ENCODE peak calls at places on chromosomes 2 and 18, in six cellular contexts. One of them, this sample, is unnamed.
A peak's percentile ranks its signal among the peaks of the same experiment; 100 is the strongest.

GRCh38 chr2:138123741-138124140 is 159.5 kb downstream of the HNMT start:
- DNase-seq in tibial artery: no peak
- DNase-seq in K562: no peak
- DNase-seq in body of pancreas: no peak
- DNase-seq in SJSA1: no peak
- DNase-seq in suprapubic skin: no peak
- DNase-seq in this sample: no peak

GRCh38 chr2:233663911-233664310 is 7.8 kb upstream of the UGT1A9 start:
- DNase-seq in tibial artery: no peak
- DNase-seq in body of pancreas: no peak
- DNase-seq in SJSA1: no peak
- DNase-seq in suprapubic skin: no peak
- DNase-seq in K562: no peak
- DNase-seq in this sample: no peak

GRCh38 chr2:150971910-150972309 is 289.8 kb downstream of the RBM43 start:
- DNase-seq in body of pancreas: no peak
- DNase-seq in K562: no peak
- DNase-seq in SJSA1: no peak
- DNase-seq in suprapubic skin: no peak
- DNase-seq in tibial artery: no peak
- DNase-seq in this sample: no peak

GRCh38 chr2:170822885-170823799 is 6.5 kb downstream of the GAD1 start:
- DNase-seq in K562: peak; percentile 60
- DNase-seq in SJSA1: no peak
- DNase-seq in body of pancreas: no peak
- DNase-seq in tibial artery: no peak
- DNase-seq in suprapubic skin: no peak
- DNase-seq in this sample: no peak

GRCh38 chr2:233707979-233708644 is 4.6 kb upstream of the UGT1A5 start:
- DNase-seq in suprapubic skin: no peak
- DNase-seq in K562: no peak
- DNase-seq in body of pancreas: no peak
- DNase-seq in tibial artery: no peak
- DNase-seq in SJSA1: peak; percentile 50
- DNase-seq in this sample: no peak

GRCh38 chr18:54734059-54734458 is 94.2 kb upstream of the RAB27B start:
- DNase-seq in SJSA1: peak; percentile 48
- DNase-seq in tibial artery: no peak
- DNase-seq in suprapubic skin: no peak
- DNase-seq in body of pancreas: no peak
- DNase-seq in K562: peak; percentile 6
- DNase-seq in this sample: no peak

GRCh38 chr2:219282375-219282774 is 3.2 kb downstream of the DNAJB2 start:
- DNase-seq in tibial artery: no peak
- DNase-seq in body of pancreas: no peak
- DNase-seq in K562: no peak
- DNase-seq in suprapubic skin: no peak
- DNase-seq in SJSA1: no peak
- DNase-seq in this sample: no peak

GRCh38 chr18:49597556-49597955 is 35.7 kb downstream of the LIPG start:
- DNase-seq in K562: no peak
- DNase-seq in body of pancreas: no peak
- DNase-seq in SJSA1: no peak
- DNase-seq in tibial artery: no peak
- DNase-seq in suprapubic skin: no peak
- DNase-seq in this sample: no peak

GRCh38 chr2:33209976-33210375 is 263.2 kb downstream of the LTBP1 start:
- DNase-seq in SJSA1: no peak
- DNase-seq in tibial artery: no peak
- DNase-seq in body of pancreas: no peak
- DNase-seq in suprapubic skin: no peak
- DNase-seq in K562: no peak
- DNase-seq in this sample: no peak

GRCh38 chr2:1605102-1605501 is 139.2 kb downstream of the PXDN start:
- DNase-seq in suprapubic skin: no peak
- DNase-seq in K562: no peak
- DNase-seq in SJSA1: peak; percentile 50
- DNase-seq in tibial artery: no peak
- DNase-seq in body of pancreas: no peak
- DNase-seq in this sample: peak; percentile 81

GRCh38 chr18:907171-907879 is 2.7 kb downstream of the ADCYAP1 start:
- DNase-seq in body of pancreas: peak; percentile 29
- DNase-seq in suprapubic skin: no peak
- DNase-seq in tibial artery: no peak
- DNase-seq in K562: no peak
- DNase-seq in SJSA1: no peak
- DNase-seq in this sample: no peak

GRCh38 chr18:24010673-24011072 is 3.9 kb upstream of the TTC39C start:
- DNase-seq in tibial artery: no peak
- DNase-seq in body of pancreas: no peak
- DNase-seq in suprapubic skin: no peak
- DNase-seq in K562: no peak
- DNase-seq in SJSA1: no peak
- DNase-seq in this sample: no peak

GRCh38 chr2:67923696-67924095 is 139.1 kb downstream of the C1D start:
- DNase-seq in body of pancreas: no peak
- DNase-seq in tibial artery: no peak
- DNase-seq in K562: no peak
- DNase-seq in SJSA1: no peak
- DNase-seq in suprapubic skin: no peak
- DNase-seq in this sample: no peak

GRCh38 chr2:136048886-136049832 is 63.7 kb upstream of the DARS1 start:
- DNase-seq in tibial artery: no peak
- DNase-seq in body of pancreas: no peak
- DNase-seq in suprapubic skin: no peak
- DNase-seq in SJSA1: no peak
- DNase-seq in K562: no peak
- DNase-seq in this sample: no peak

GRCh38 chr2:215579809-215580208 is 143.9 kb upstream of the FN1 start:
- DNase-seq in tibial artery: no peak
- DNase-seq in suprapubic skin: no peak
- DNase-seq in K562: no peak
- DNase-seq in body of pancreas: no peak
- DNase-seq in SJSA1: no peak
- DNase-seq in this sample: no peak

GRCh38 chr18:42813570-42813969 is 301.9 kb downstream of the RIT2 start:
- DNase-seq in suprapubic skin: no peak
- DNase-seq in K562: no peak
- DNase-seq in tibial artery: no peak
- DNase-seq in SJSA1: no peak
- DNase-seq in body of pancreas: no peak
- DNase-seq in this sample: no peak

GRCh38 chr2:67255933-67256615 is 141.1 kb upstream of the ETAA1 start:
- DNase-seq in K562: no peak
- DNase-seq in SJSA1: peak; percentile 18
- DNase-seq in suprapubic skin: no peak
- DNase-seq in tibial artery: no peak
- DNase-seq in body of pancreas: no peak
- DNase-seq in this sample: no peak

GRCh38 chr2:11988691-11989465 is 242.4 kb downstream of the LPIN1 start:
- DNase-seq in SJSA1: no peak
- DNase-seq in tibial artery: no peak
- DNase-seq in body of pancreas: no peak
- DNase-seq in suprapubic skin: no peak
- DNase-seq in K562: no peak
- DNase-seq in this sample: no peak

GRCh38 chr2:199057936-199058335 is 399.8 kb downstream of the SATB2 start:
- DNase-seq in tibial artery: no peak
- DNase-seq in SJSA1: no peak
- DNase-seq in body of pancreas: no peak
- DNase-seq in suprapubic skin: no peak
- DNase-seq in K562: no peak
- DNase-seq in this sample: no peak

GRCh38 chr2:11405599-11406491 is 60.1 kb downstream of the E2F6 start:
- DNase-seq in SJSA1: no peak
- DNase-seq in suprapubic skin: no peak
- DNase-seq in K562: no peak
- DNase-seq in body of pancreas: no peak
- DNase-seq in tibial artery: no peak
- DNase-seq in this sample: no peak

GRCh38 chr2:94990956-94991355 is 34.6 kb upstream of the MAL start:
- DNase-seq in K562: no peak
- DNase-seq in tibial artery: peak; percentile 10
- DNase-seq in body of pancreas: no peak
- DNase-seq in suprapubic skin: peak; percentile 16
- DNase-seq in SJSA1: no peak
- DNase-seq in this sample: no peak

GRCh38 chr2:160397530-160397865 is 96.1 kb downstream of the RBMS1 start:
- DNase-seq in K562: no peak
- DNase-seq in SJSA1: peak; percentile 78
- DNase-seq in body of pancreas: no peak
- DNase-seq in tibial artery: no peak
- DNase-seq in suprapubic skin: no peak
- DNase-seq in this sample: no peak

GRCh38 chr2:232417489-232417888 is 10.8 kb downstream of the ALPG start:
- DNase-seq in suprapubic skin: no peak
- DNase-seq in tibial artery: peak; percentile 34
- DNase-seq in K562: no peak
- DNase-seq in body of pancreas: no peak
- DNase-seq in SJSA1: no peak
- DNase-seq in this sample: no peak

GRCh38 chr2:232418056-232418455 is 11.4 kb downstream of the ALPG start:
- DNase-seq in SJSA1: no peak
- DNase-seq in suprapubic skin: no peak
- DNase-seq in body of pancreas: no peak
- DNase-seq in tibial artery: peak; percentile 59
- DNase-seq in K562: no peak
- DNase-seq in this sample: no peak

GRCh38 chr2:232415138-232415690 is 8.6 kb downstream of the ALPG start:
- DNase-seq in SJSA1: no peak
- DNase-seq in tibial artery: peak; percentile 55
- DNase-seq in K562: no peak
- DNase-seq in suprapubic skin: no peak
- DNase-seq in body of pancreas: no peak
- DNase-seq in this sample: no peak

GRCh38 chr2:232416521-232417470 is 10.2 kb downstream of the ALPG start:
- DNase-seq in suprapubic skin: no peak
- DNase-seq in tibial artery: peak; percentile 51
- DNase-seq in K562: no peak
- DNase-seq in body of pancreas: no peak
- DNase-seq in SJSA1: no peak
- DNase-seq in this sample: no peak

GRCh38 chr2:232415736-232416520 is 9.3 kb downstream of the ALPG start:
- DNase-seq in K562: no peak
- DNase-seq in SJSA1: no peak
- DNase-seq in suprapubic skin: no peak
- DNase-seq in body of pancreas: no peak
- DNase-seq in tibial artery: peak; percentile 58
- DNase-seq in this sample: no peak
- H3K27me3 ChIP-seq in K562: no peaks in the 10 kb centered on the region
- H3K27me3 ChIP-seq in SJSA1: peaks cover 49% of the 10 kb centered on the region
- H3K27me3 ChIP-seq in suprapubic skin: peaks cover 89% of the 10 kb centered on the region
- H3K27me3 ChIP-seq in body of pancreas: no peaks in the 10 kb centered on the region
- H3K27me3 ChIP-seq in tibial artery: peaks cover 68% of the 10 kb centered on the region
- H3K27me3 ChIP-seq in this sample: peaks cover 22% of the 10 kb centered on the region

GRCh38 chr2:238352361-238352760 is 32.0 kb downstream of the TRAF3IP1 start:
- DNase-seq in K562: no peak
- DNase-seq in SJSA1: no peak
- DNase-seq in suprapubic skin: no peak
- DNase-seq in body of pancreas: no peak
- DNase-seq in tibial artery: no peak
- DNase-seq in this sample: no peak

GRCh38 chr2:238346539-238346938 is 26.2 kb downstream of the TRAF3IP1 start:
- DNase-seq in SJSA1: no peak
- DNase-seq in body of pancreas: no peak
- DNase-seq in tibial artery: no peak
- DNase-seq in K562: no peak
- DNase-seq in suprapubic skin: no peak
- DNase-seq in this sample: no peak

GRCh38 chr2:238345286-238345968 is 25.1 kb downstream of the TRAF3IP1 start:
- DNase-seq in body of pancreas: no peak
- DNase-seq in K562: no peak
- DNase-seq in SJSA1: no peak
- DNase-seq in suprapubic skin: no peak
- DNase-seq in tibial artery: no peak
- DNase-seq in this sample: no peak

GRCh38 chr2:238350150-238350549 is 29.8 kb downstream of the TRAF3IP1 start:
- DNase-seq in SJSA1: no peak
- DNase-seq in suprapubic skin: no peak
- DNase-seq in body of pancreas: no peak
- DNase-seq in K562: no peak
- DNase-seq in tibial artery: no peak
- DNase-seq in this sample: no peak

GRCh38 chr2:238351315-238351714 is 31.0 kb downstream of the TRAF3IP1 start:
- DNase-seq in SJSA1: no peak
- DNase-seq in suprapubic skin: no peak
- DNase-seq in K562: no peak
- DNase-seq in tibial artery: no peak
- DNase-seq in body of pancreas: peak; percentile 45
- DNase-seq in this sample: no peak
- H3K4me3 ChIP-seq in SJSA1: no peak overlapping the region
- H3K4me3 ChIP-seq in suprapubic skin: no peak overlapping the region
- H3K4me3 ChIP-seq in K562: no peak overlapping the region
- H3K4me3 ChIP-seq in tibial artery: no peak overlapping the region
- H3K4me3 ChIP-seq in body of pancreas: no peak overlapping the region
- H3K4me3 ChIP-seq in this sample: no peak overlapping the region

GRCh38 chr2:139721454-139721995 is 941.3 kb upstream of the NXPH2 start:
- DNase-seq in SJSA1: no peak
- DNase-seq in body of pancreas: no peak
- DNase-seq in suprapubic skin: no peak
- DNase-seq in K562: no peak
- DNase-seq in tibial artery: no peak
- DNase-seq in this sample: no peak

DNA sequence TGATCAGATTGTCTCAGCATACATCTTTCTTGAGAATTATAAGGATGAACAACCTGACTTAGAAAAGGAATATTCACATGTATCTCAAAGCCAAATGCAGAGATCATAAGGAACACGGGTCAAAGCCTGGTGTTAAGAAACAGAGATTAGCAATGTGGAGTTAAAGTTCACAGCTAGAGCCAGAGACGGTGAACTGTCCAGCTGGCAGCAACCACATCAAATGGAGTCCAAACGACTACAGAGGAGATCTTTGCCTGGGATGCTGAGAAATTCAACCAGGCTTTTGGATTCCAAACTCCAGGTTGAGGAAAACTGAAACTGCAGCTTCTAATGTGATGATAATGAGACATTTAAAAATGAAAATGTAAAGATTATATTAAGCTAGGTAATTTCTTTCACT is 939.9 kb upstream of the NXPH2 start:
- DNase-seq in K562: no peak
- DNase-seq in SJSA1: no peak
- DNase-seq in suprapubic skin: no peak
- DNase-seq in tibial artery: no peak
- DNase-seq in body of pancreas: no peak
- DNase-seq in this sample: no peak
- H3K4me1 ChIP-seq in K562: no peaks in the 10 kb centered on the region
- H3K4me1 ChIP-seq in SJSA1: no peaks in the 10 kb centered on the region
- H3K4me1 ChIP-seq in suprapubic skin: no peaks in the 10 kb centered on the region
- H3K4me1 ChIP-seq in tibial artery: no peaks in the 10 kb centered on the region
- H3K4me1 ChIP-seq in body of pancreas: no peaks in the 10 kb centered on the region
- H3K4me1 ChIP-seq in this sample: no peaks in the 10 kb centered on the region

DNA sequence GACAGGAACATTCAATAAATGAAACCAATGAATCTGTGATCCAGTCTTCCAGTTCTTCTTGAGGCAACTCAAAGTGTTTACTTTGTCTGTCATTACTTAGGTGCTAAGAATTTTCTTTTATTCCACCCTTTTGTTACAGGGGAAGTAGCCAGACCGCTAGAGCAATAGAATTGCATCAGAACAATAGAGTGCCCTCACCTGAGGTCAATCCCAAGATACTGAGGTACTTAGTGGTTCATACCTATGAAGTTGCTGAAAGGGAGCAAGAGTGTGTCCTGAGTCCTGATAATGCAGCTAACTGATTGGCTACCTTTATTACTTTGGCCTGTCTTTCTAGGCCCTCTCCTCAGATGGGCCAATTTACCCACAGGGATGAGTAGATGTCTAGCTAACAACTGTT is 359.4 kb upstream of the KCNH7 start:
- DNase-seq in K562: no peak
- DNase-seq in tibial artery: no peak
- DNase-seq in SJSA1: no peak
- DNase-seq in body of pancreas: no peak
- DNase-seq in suprapubic skin: no peak
- DNase-seq in this sample: no peak
- H3K27me3 ChIP-seq in K562: no peaks in the 10 kb centered on the region
- H3K27me3 ChIP-seq in tibial artery: no peaks in the 10 kb centered on the region
- H3K27me3 ChIP-seq in SJSA1: no peaks in the 10 kb centered on the region
- H3K27me3 ChIP-seq in body of pancreas: no peaks in the 10 kb centered on the region
- H3K27me3 ChIP-seq in suprapubic skin: no peaks in the 10 kb centered on the region
- H3K27me3 ChIP-seq in this sample: no peaks in the 10 kb centered on the region

This sample was measured in right atrium auricular region.